ENCODE peak calls at places on chromosome 3, in six cellular contexts. G is RWPE1; P is effector memory CD4-positive, alpha-beta T cell; X is hepatocyte; F is CD8-positive, alpha-beta T cell; N is vagina. S is an unnamed sample.

GRCh38 chr3:194620192-194620591 is 13.0 kb downstream of the TMEM44 start:
- DNase-seq in P (no peak), X (no peak), G (no peak), F (no peak), N (no peak), S (no peak)

GRCh38 chr3:195219351-195220045 is 51.5 kb downstream of the XXYLT1 start:
- DNase-seq in N (peak), P (no peak), F (no peak), G (no peak), X (no peak), S (no peak)

GRCh38 chr3:114756506-114757279 is 390.4 kb downstream of the ZBTB20 start:
- DNase-seq in X (no peak), N (no peak), P (no peak), F (no peak), G (no peak), S (no peak)

GRCh38 chr3:73389104-73389809 is 235.5 kb downstream of the PDZRN3 start:
- DNase-seq in F (no peak), P (no peak), N (no peak), G (no peak), X (no peak), S (no peak)

GRCh38 chr3:15345051-15345607 is 12.7 kb upstream of the SH3BP5 start:
- DNase-seq in N (no peak), F (no peak), P (no peak), G (no peak), X (no peak), S (peak)

GRCh38 chr3:186950402-186951093 is 20.2 kb downstream of the ST6GAL1 start:
- DNase-seq in P (no peak), G (no peak), F (no peak), X (no peak), N (no peak), S (no peak)

GRCh38 chr3:119063471-119063870 is 28.8 kb upstream of the IGSF11 start:
- DNase-seq in P (no peak), F (no peak), N (no peak), X (no peak), G (no peak), S (no peak)

GRCh38 chr3:185828755-185829154 is 3.9 kb upstream of the IGF2BP2 start:
- DNase-seq in G (no peak), X (no peak), P (no peak), F (no peak), N (no peak), S (no peak)

GRCh38 chr3:5560199-5560598 is 372.7 kb downstream of the EDEM1 start:
- DNase-seq in G (no peak), X (no peak), P (no peak), F (no peak), N (no peak), S (no peak)

GRCh38 chr3:5564278-5564666 is 376.8 kb downstream of the EDEM1 start:
- DNase-seq in X (no peak), P (no peak), G (no peak), F (no peak), N (no peak), S (no peak)

GRCh38 chr3:5567113-5567512 is 379.6 kb downstream of the EDEM1 start:
- DNase-seq in X (no peak), N (no peak), F (no peak), G (no peak), P (no peak), S (no peak)

GRCh38 chr3:5565026-5565425 is 377.5 kb downstream of the EDEM1 start:
- DNase-seq in N (no peak), G (no peak), P (no peak), X (peak), F (no peak), S (no peak)

GRCh38 chr3:5563537-5564277 is 376.2 kb downstream of the EDEM1 start:
- DNase-seq in F (no peak), X (no peak), P (no peak), N (no peak), G (no peak), S (no peak)
- H3K27ac ChIP-seq in F (no peak), X (no peak), P (no peak), N (no peak), G (no peak), S (no peak)

GRCh38 chr3:71444028-71444860 is 139.3 kb downstream of the FOXP1 start:
- DNase-seq in F (peak), N (peak), P (peak), G (peak), X (no peak), S (peak)

GRCh38 chr3:71443332-71443731 is 140.2 kb downstream of the FOXP1 start:
- DNase-seq in G (no peak), P (no peak), F (no peak), X (no peak), N (peak), S (no peak)

GRCh38 chr3:71441925-71442620 is 141.5 kb downstream of the FOXP1 start:
- DNase-seq in F (no peak), G (no peak), P (no peak), X (no peak), N (no peak), S (no peak)

GRCh38 chr3:71441217-71441924 is 142.2 kb downstream of the FOXP1 start:
- DNase-seq in N (no peak), F (no peak), G (no peak), P (no peak), X (no peak), S (no peak)

GRCh38 chr3:71442648-71443047 is 140.9 kb downstream of the FOXP1 start:
- DNase-seq in F (no peak), X (no peak), P (no peak), G (no peak), N (no peak), S (no peak)
- H3K27ac ChIP-seq in F (peak), X (no peak), P (peak), G (peak), N (peak), S (peak)

GRCh38 chr3:110886514-110886913 is 185.1 kb upstream of the NECTIN3 start:
- DNase-seq in X (no peak), G (no peak), P (no peak), N (no peak), F (no peak), S (no peak)

GRCh38 chr3:110878692-110879091 is 192.9 kb upstream of the NECTIN3 start:
- DNase-seq in X (no peak), P (no peak), F (no peak), N (no peak), G (no peak), S (no peak)

GRCh38 chr3:110881069-110881468 is 190.5 kb upstream of the NECTIN3 start:
- DNase-seq in F (no peak), X (peak), P (no peak), G (peak), N (no peak), S (peak)
- H3K27ac ChIP-seq in F (no peak), X (no peak), P (no peak), G (no peak), N (no peak), S (no peak)

GRCh38 chr3:88030200-88030599 is 28.6 kb downstream of the CGGBP1 start:
- DNase-seq in G (no peak), P (no peak), N (no peak), X (no peak), F (no peak), S (no peak)

DNA sequence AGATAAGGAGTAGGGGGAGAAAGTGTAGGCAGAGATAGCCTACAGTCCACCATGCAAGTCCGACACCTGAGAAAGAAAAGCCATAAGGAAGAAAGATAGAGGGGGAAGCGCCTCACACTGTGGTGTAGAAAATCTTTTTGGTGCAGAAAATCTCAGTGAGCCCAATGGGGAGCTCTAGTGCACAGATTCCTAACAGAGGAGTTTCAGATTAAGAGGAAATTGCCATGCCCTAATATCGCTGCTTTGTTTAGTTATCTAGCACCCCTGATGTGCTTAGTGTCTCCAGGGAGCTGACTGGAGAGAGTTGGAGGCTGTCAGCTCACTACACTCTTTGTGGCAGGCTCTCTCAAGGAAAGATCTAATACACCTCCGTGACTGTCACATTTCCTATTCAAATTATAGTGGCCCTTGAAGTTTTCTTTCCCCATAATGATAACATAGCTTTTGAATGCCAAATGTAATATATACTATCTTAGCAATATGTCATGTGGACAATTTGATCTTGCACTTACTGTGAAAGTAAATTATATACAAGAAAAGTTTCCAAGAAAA is 33.7 kb downstream of the CGGBP1 start:
- DNase-seq in F (no peak), N (no peak), G (no peak), P (no peak), X (no peak), S (no peak)
- H3K27ac ChIP-seq in F (no peak), N (no peak), G (no peak), P (no peak), X (no peak), S (no peak)

DNA sequence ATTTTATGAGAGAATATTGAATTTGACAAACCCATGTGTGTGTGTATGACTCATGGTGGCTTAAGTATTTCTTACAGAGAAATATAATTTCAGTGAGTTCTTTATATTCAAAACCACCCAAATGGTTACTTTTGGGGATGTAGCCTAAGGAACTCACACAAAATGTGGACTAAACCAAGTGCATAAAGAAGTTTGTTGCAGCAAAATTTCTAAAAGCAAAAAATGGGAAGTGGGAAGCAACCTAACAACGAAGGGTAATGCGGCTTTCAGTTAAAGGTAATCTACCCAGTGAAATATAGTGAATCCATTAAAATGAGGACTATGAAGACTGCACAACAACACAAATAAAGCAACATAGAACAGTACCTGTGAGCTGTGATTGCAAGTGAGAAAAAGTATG is 277.2 kb downstream of the EDEM1 start:
- DNase-seq in N (no peak), F (no peak), X (no peak), G (no peak), P (no peak), S (no peak)
- H3K27ac ChIP-seq in N (no peak), F (no peak), X (no peak), G (no peak), P (no peak), S (no peak)

GRCh38 chr3:177724020-177724638 is 526.8 kb upstream of the TBL1XR1 start:
- DNase-seq in G (no peak), F (no peak), P (no peak), N (no peak), X (no peak), S (no peak)

GRCh38 chr3:177725165-177725564 is 527.9 kb upstream of the TBL1XR1 start:
- DNase-seq in F (no peak), N (no peak), G (no peak), P (no peak), X (no peak), S (no peak)

GRCh38 chr3:177722386-177722785 is 525.1 kb upstream of the TBL1XR1 start:
- DNase-seq in F (no peak), N (no peak), X (no peak), P (no peak), G (no peak), S (no peak)

GRCh38 chr3:177726807-177727206 is 529.5 kb upstream of the TBL1XR1 start:
- DNase-seq in G (no peak), X (no peak), N (no peak), F (no peak), P (no peak), S (no peak)

DNA sequence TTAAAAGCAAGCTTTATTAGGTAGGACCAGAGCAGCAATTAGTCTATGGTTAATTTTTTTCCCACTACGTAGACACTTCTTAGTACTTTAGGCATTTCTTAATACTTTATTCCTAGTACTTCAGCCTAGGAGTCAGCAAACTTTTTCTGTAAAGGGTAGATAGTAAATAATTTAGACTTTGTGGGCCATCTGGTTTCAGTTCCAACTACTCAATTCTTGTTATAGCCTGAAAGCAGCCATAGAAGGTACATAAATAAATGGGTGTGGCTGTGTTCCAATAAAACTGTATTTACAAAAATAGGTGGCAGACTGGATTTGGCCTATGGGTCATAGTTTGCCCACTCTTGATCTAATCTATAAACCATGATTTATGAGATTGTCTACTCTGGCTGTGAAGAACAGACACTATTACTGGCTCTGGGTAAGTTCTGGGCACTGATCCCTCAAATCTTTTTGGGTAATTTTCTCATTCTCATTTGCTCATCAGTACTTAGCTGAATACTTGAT is 524.6 kb upstream of the TBL1XR1 start:
- DNase-seq in F (no peak), X (no peak), N (no peak), G (no peak), P (no peak), S (no peak)
- H3K27ac ChIP-seq in F (no peak), X (peak), N (no peak), G (no peak), P (no peak), S (no peak)